ENCODE peak calls at places on chromosomes 5 and 9, in nine cellular contexts. M, D, V, Q, U, K, B, T and J are unnamed samples.

GRCh38 chr5:132498152-132498551 is 7.6 kb upstream of the IRF1 start:
- DNase-seq in M (no peak), D (no peak), V (peak), Q (no peak), U (peak), K (no peak), B (peak), T (no peak), J (peak)

GRCh38 chr9:95495988-95496387 is 20.8 kb downstream of the PTCH1 start:
- DNase-seq in M (no peak), D (no peak), V (no peak), Q (no peak), U (no peak), K (no peak), B (no peak), T (no peak), J (no peak)

GRCh38 chr5:1502046-1502736 is 21.6 kb downstream of the LPCAT1 start:
- DNase-seq in M (no peak), D (no peak), V (no peak), Q (peak), U (peak), K (peak), B (no peak), T (no peak), J (no peak)

GRCh38 chr9:76200315-76200714 is 193.9 kb downstream of the RFK start:
- DNase-seq in M (no peak), D (no peak), V (no peak), Q (no peak), U (no peak), K (no peak), B (no peak), T (no peak), J (peak)

GRCh38 chr5:109630109-109630508 is 59.6 kb upstream of the MAN2A1 start:
- DNase-seq in M (no peak), D (no peak), V (no peak), Q (no peak), U (no peak), K (no peak), B (peak), T (no peak), J (no peak)

GRCh38 chr5:89560724-89561123 is 677.7 kb upstream of the MEF2C start:
- DNase-seq in M (no peak), D (no peak), V (no peak), Q (no peak), U (no peak), K (no peak), B (no peak), T (no peak), J (no peak)

GRCh38 chr9:83231039-83231438 is 168.1 kb upstream of the RASEF start:
- DNase-seq in M (no peak), D (no peak), V (no peak), Q (no peak), U (no peak), K (no peak), B (no peak), T (no peak), J (no peak)

GRCh38 chr5:37737326-37738056 is 102.3 kb downstream of the GDNF start:
- DNase-seq in M (no peak), D (no peak), V (no peak), Q (no peak), U (no peak), K (no peak), B (peak), T (no peak), J (no peak)

GRCh38 chr9:3751125-3751758 is 225.4 kb upstream of the RFX3 start:
- DNase-seq in M (no peak), D (peak), V (peak), Q (no peak), U (no peak), K (no peak), B (no peak), T (no peak), J (no peak)

GRCh38 chr5:16437974-16438373 is 27.6 kb downstream of the ZNF622 start:
- DNase-seq in M (no peak), D (no peak), V (no peak), Q (no peak), U (no peak), K (no peak), B (peak), T (no peak), J (peak)

GRCh38 chr5:136202800-136203199 is 9.8 kb upstream of the SMIM32 start:
- DNase-seq in M (peak), D (no peak), V (no peak), Q (no peak), U (no peak), K (no peak), B (no peak), T (no peak), J (no peak)

GRCh38 chr9:112711050-112711689 is 6.7 kb downstream of the INIP start:
- DNase-seq in M (peak), D (peak), V (no peak), Q (no peak), U (no peak), K (no peak), B (peak), T (no peak), J (peak)

GRCh38 chr5:26763151-26763550 is 275.2 kb downstream of the CDH9 start:
- DNase-seq in M (no peak), D (no peak), V (no peak), Q (no peak), U (no peak), K (no peak), B (no peak), T (no peak), J (peak)

GRCh38 chr5:81068063-81068462 is 107.9 kb downstream of the RASGRF2 start:
- DNase-seq in M (no peak), D (no peak), V (no peak), Q (no peak), U (no peak), K (no peak), B (peak), T (no peak), J (no peak)

GRCh38 chr5:177147239-177147638 is 13.7 kb downstream of the NSD1 start:
- DNase-seq in M (no peak), D (no peak), V (no peak), Q (no peak), U (no peak), K (no peak), B (no peak), T (no peak), J (peak)

GRCh38 chr5:81994679-81995078 is 22.9 kb downstream of the ATG10 start:
- DNase-seq in M (no peak), D (no peak), V (no peak), Q (no peak), U (no peak), K (no peak), B (no peak), T (no peak), J (peak)

GRCh38 chr9:137647096-137647709 is 28.4 kb downstream of the EHMT1 start:
- DNase-seq in M (no peak), D (no peak), V (no peak), Q (no peak), U (no peak), K (no peak), B (no peak), T (no peak), J (no peak)

GRCh38 chr5:73120222-73121108 is at the start of gene TMEM171:
- DNase-seq in M (peak), D (peak), V (peak), Q (no peak), U (no peak), K (no peak), B (peak), T (no peak), J (peak)

GRCh38 chr5:177447066-177447610 is 524 bp downstream of the PRR7 start:
- DNase-seq in M (peak), D (peak), V (peak), Q (peak), U (peak), K (peak), B (peak), T (no peak), J (peak)

GRCh38 chr5:23013395-23013994 is 160.4 kb upstream of the CDH12 start:
- DNase-seq in M (no peak), D (no peak), V (no peak), Q (no peak), U (no peak), K (no peak), B (no peak), T (no peak), J (no peak)

GRCh38 chr9:70438341-70438924 is 24.0 kb upstream of the KLF9 start:
- DNase-seq in M (no peak), D (no peak), V (peak), Q (no peak), U (no peak), K (no peak), B (peak), T (peak), J (peak)

GRCh38 chr9:137309368-137310189 is 7.5 kb upstream of the NRARP start:
- DNase-seq in M (no peak), D (no peak), V (peak), Q (no peak), U (no peak), K (no peak), B (no peak), T (no peak), J (no peak)

GRCh38 chr5:143177263-143177994 is 226.1 kb downstream of the NR3C1 start:
- DNase-seq in M (no peak), D (no peak), V (no peak), Q (no peak), U (no peak), K (no peak), B (no peak), T (peak), J (peak)

GRCh38 chr5:111628901-111629300 is 116.6 kb upstream of the STARD4 start:
- DNase-seq in M (no peak), D (no peak), V (no peak), Q (no peak), U (no peak), K (no peak), B (no peak), T (no peak), J (peak)

GRCh38 chr9:38091310-38092199 is 22.5 kb upstream of the SHB start:
- DNase-seq in M (no peak), D (no peak), V (no peak), Q (no peak), U (no peak), K (no peak), B (no peak), T (no peak), J (no peak)

GRCh38 chr5:156367602-156368001 is 40.6 kb downstream of the SGCD start:
- DNase-seq in M (no peak), D (no peak), V (no peak), Q (no peak), U (no peak), K (no peak), B (no peak), T (no peak), J (peak)